ENCODE peak calls at places on chromosome 7, in five cellular contexts. One of them, this sample, is unnamed. For H3K36me3 and H3K9me3, the result is how much of the 10 kb centered on the place peaks cover.

GRCh38 chr7:126052229-126052628 is 1122.6 kb upstream of the POT1 start:
- DNase-seq in SK-N-SH: peak
- DNase-seq in neural progenitor cell: no peak
- DNase-seq in GM23248: no peak
- DNase-seq in H1: no peak
- DNase-seq in this sample: no peak

GRCh38 chr7:133695976-133696531 is 431.1 kb upstream of the LRGUK start:
- DNase-seq in neural progenitor cell: peak
- DNase-seq in H1: no peak
- DNase-seq in SK-N-SH: no peak
- DNase-seq in GM23248: no peak
- DNase-seq in this sample: no peak

GRCh38 chr7:13508586-13508985 is 480.9 kb downstream of the ETV1 start:
- DNase-seq in SK-N-SH: no peak
- DNase-seq in GM23248: peak
- DNase-seq in neural progenitor cell: peak
- DNase-seq in H1: no peak
- DNase-seq in this sample: no peak

GRCh38 chr7:16564909-16565426 is 38.3 kb downstream of the LRRC72 start:
- DNase-seq in neural progenitor cell: peak
- DNase-seq in H1: no peak
- DNase-seq in SK-N-SH: peak
- DNase-seq in GM23248: peak
- DNase-seq in this sample: no peak

GRCh38 chr7:95263803-95264202 is 60.5 kb downstream of the PON1 start:
- DNase-seq in H1: no peak
- DNase-seq in GM23248: no peak
- DNase-seq in neural progenitor cell: no peak
- DNase-seq in SK-N-SH: no peak
- DNase-seq in this sample: no peak

GRCh38 chr7:70097639-70098038 is 499.4 kb downstream of the AUTS2 start:
- DNase-seq in H1: no peak
- DNase-seq in SK-N-SH: no peak
- DNase-seq in neural progenitor cell: no peak
- DNase-seq in GM23248: no peak
- DNase-seq in this sample: no peak

GRCh38 chr7:69659964-69660363 is 61.7 kb downstream of the AUTS2 start:
- DNase-seq in neural progenitor cell: peak
- DNase-seq in SK-N-SH: no peak
- DNase-seq in GM23248: peak
- DNase-seq in H1: no peak
- DNase-seq in this sample: no peak

GRCh38 chr7:29564455-29565185 is 985 bp downstream of the PRR15 start:
- DNase-seq in SK-N-SH: peak
- DNase-seq in neural progenitor cell: peak
- DNase-seq in GM23248: peak
- DNase-seq in H1: peak
- DNase-seq in this sample: peak

GRCh38 chr7:131188367-131189339 is 139.0 kb upstream of the MKLN1 start:
- DNase-seq in H1: no peak
- DNase-seq in GM23248: peak
- DNase-seq in SK-N-SH: no peak
- DNase-seq in neural progenitor cell: no peak
- DNase-seq in this sample: no peak

GRCh38 chr7:147300293-147300692 is 1183.7 kb downstream of the CNTNAP2 start:
- DNase-seq in GM23248: no peak
- DNase-seq in H1: no peak
- DNase-seq in SK-N-SH: no peak
- DNase-seq in neural progenitor cell: no peak
- DNase-seq in this sample: no peak

GRCh38 chr7:32511791-32512190 is 16.5 kb downstream of the AVL9 start:
- DNase-seq in GM23248: peak
- DNase-seq in neural progenitor cell: no peak
- DNase-seq in SK-N-SH: no peak
- DNase-seq in H1: no peak
- DNase-seq in this sample: no peak

GRCh38 chr7:123191132-123191531 is 8.6 kb downstream of the SLC13A1 start:
- DNase-seq in neural progenitor cell: no peak
- DNase-seq in SK-N-SH: no peak
- DNase-seq in H1: no peak
- DNase-seq in GM23248: no peak
- DNase-seq in this sample: no peak

GRCh38 chr7:104926189-104926904 is 87.7 kb upstream of the KMT2E start:
- DNase-seq in GM23248: no peak
- DNase-seq in SK-N-SH: no peak
- DNase-seq in neural progenitor cell: no peak
- DNase-seq in H1: no peak
- DNase-seq in this sample: no peak

GRCh38 chr7:2761801-2762497 is 73.9 kb downstream of the AMZ1 start:
- DNase-seq in H1: no peak
- DNase-seq in SK-N-SH: no peak
- DNase-seq in GM23248: no peak
- DNase-seq in neural progenitor cell: no peak
- DNase-seq in this sample: no peak

GRCh38 chr7:2758673-2759603 is 70.9 kb downstream of the AMZ1 start:
- DNase-seq in neural progenitor cell: no peak
- DNase-seq in SK-N-SH: no peak
- DNase-seq in GM23248: no peak
- DNase-seq in H1: peak
- DNase-seq in this sample: no peak

GRCh38 chr7:2761131-2761624 is 73.2 kb downstream of the AMZ1 start:
- DNase-seq in H1: no peak
- DNase-seq in SK-N-SH: peak
- DNase-seq in GM23248: peak
- DNase-seq in neural progenitor cell: no peak
- DNase-seq in this sample: no peak

GRCh38 chr7:2759736-2760097 is 71.7 kb downstream of the AMZ1 start:
- DNase-seq in GM23248: no peak
- DNase-seq in SK-N-SH: no peak
- DNase-seq in H1: no peak
- DNase-seq in neural progenitor cell: no peak
- DNase-seq in this sample: no peak

GRCh38 chr7:2760098-2760889 is 72.3 kb downstream of the AMZ1 start:
- DNase-seq in H1: no peak
- DNase-seq in GM23248: peak
- DNase-seq in SK-N-SH: peak
- DNase-seq in neural progenitor cell: peak
- DNase-seq in this sample: peak
- H3K9ac ChIP-seq in H1: no peak
- H3K9ac ChIP-seq in GM23248: peak
- H3K9ac ChIP-seq in SK-N-SH: no peak
- H3K9ac ChIP-seq in neural progenitor cell: no peak
- H3K9ac ChIP-seq in this sample: peak

GRCh38 chr7:102111063-102111757 is 175.5 kb upstream of the SH2B2 start:
- DNase-seq in neural progenitor cell: peak
- DNase-seq in H1: no peak
- DNase-seq in GM23248: no peak
- DNase-seq in SK-N-SH: no peak
- DNase-seq in this sample: no peak
- H3K36me3 ChIP-seq in neural progenitor cell: under half
- H3K36me3 ChIP-seq in H1: under half
- H3K36me3 ChIP-seq in GM23248: under half
- H3K36me3 ChIP-seq in SK-N-SH: half or more
- H3K36me3 ChIP-seq in this sample: under half

GRCh38 chr7:153381275-153382119 is 621.9 kb downstream of the ACTR3B start:
- DNase-seq in H1: peak
- DNase-seq in SK-N-SH: peak
- DNase-seq in neural progenitor cell: peak
- DNase-seq in GM23248: peak
- DNase-seq in this sample: no peak
- H3K9me3 ChIP-seq in H1: under half
- H3K9me3 ChIP-seq in SK-N-SH: under half
- H3K9me3 ChIP-seq in neural progenitor cell: under half
- H3K9me3 ChIP-seq in GM23248: under half
- H3K9me3 ChIP-seq in this sample: under half

DNA sequence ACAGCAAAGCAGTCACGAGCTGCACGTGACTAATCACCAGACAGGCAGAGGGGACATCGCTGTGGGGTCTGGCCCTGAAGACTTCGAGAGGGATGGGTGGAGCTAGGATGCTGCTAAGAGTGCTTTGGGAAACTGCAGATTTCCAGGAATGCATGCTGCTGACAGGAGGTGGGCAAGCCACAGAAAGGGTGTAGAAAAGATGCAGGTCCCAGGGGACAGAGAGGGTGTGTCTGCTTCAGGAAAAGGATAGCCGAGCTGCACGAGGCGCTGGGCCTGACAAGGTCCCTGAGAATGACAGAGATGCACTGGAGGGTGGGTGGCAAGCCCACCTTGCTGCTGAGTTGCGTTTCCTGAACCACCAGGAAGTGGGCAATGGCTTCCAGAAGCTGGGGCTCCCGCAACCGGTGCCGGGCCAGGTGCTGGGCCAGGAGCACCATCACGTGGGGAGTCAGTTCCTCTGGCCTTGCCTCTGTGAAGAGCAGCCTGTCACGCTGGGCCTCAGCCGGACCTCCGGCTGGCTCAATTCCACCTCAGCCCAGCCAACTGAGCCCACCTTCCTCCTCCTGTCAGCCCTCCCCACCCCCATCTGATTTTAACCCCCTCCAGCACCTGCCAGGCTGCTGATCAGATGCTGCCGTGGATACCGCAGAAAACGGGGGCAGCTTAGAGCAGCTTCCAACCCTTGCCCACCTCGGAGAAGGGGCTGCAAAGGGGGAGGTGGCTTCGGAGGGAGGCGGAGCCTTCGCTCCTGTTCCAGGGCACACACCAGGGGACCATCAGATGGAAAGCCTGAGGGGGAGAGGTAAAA is 2.2 kb downstream of the FASTK start:
- DNase-seq in neural progenitor cell: peak
- DNase-seq in GM23248: peak
- DNase-seq in SK-N-SH: no peak
- DNase-seq in H1: no peak
- DNase-seq in this sample: no peak
- H3K9ac ChIP-seq in neural progenitor cell: no peak
- H3K9ac ChIP-seq in GM23248: peak
- H3K9ac ChIP-seq in SK-N-SH: no peak
- H3K9ac ChIP-seq in H1: no peak
- H3K9ac ChIP-seq in this sample: peak

DNA sequence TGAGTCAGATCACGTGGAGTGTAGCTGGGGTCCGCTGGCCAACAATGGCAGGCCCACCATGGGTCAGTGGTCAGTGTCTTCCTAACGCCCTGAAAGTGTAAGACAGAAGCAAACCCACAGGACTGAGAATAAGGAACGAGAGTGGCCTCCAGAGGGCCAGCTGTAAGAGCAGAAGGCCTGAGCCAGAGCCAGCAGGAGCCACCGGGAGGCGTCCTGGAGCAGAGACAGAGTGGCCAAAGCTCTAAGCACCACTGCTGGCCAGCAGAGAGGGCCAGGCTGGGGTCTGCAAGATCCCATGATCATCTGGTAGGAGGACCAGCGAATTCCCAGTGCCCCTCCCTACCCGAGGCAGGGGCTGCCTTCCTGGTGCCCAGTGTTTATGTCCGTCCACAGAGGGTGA is 9.2 kb downstream of the CCDC201 start:
- DNase-seq in neural progenitor cell: peak
- DNase-seq in SK-N-SH: no peak
- DNase-seq in GM23248: peak
- DNase-seq in H1: peak
- DNase-seq in this sample: no peak
- H3K36me3 ChIP-seq in neural progenitor cell: under half
- H3K36me3 ChIP-seq in SK-N-SH: under half
- H3K36me3 ChIP-seq in GM23248: under half
- H3K36me3 ChIP-seq in H1: under half
- H3K36me3 ChIP-seq in this sample: under half

GRCh38 chr7:138565451-138566114 is 105.5 kb downstream of the TRIM24 start:
- DNase-seq in neural progenitor cell: peak
- DNase-seq in SK-N-SH: no peak
- DNase-seq in GM23248: peak
- DNase-seq in H1: no peak
- DNase-seq in this sample: no peak

GRCh38 chr7:138564365-138564764 is 104.3 kb downstream of the TRIM24 start:
- DNase-seq in GM23248: no peak
- DNase-seq in SK-N-SH: no peak
- DNase-seq in neural progenitor cell: no peak
- DNase-seq in H1: no peak
- DNase-seq in this sample: no peak

GRCh38 chr7:138565071-138565450 is 105.0 kb downstream of the TRIM24 start:
- DNase-seq in H1: no peak
- DNase-seq in neural progenitor cell: no peak
- DNase-seq in SK-N-SH: no peak
- DNase-seq in GM23248: no peak
- DNase-seq in this sample: no peak

GRCh38 chr7:138559448-138559847 is 99.4 kb downstream of the TRIM24 start:
- DNase-seq in H1: no peak
- DNase-seq in neural progenitor cell: no peak
- DNase-seq in GM23248: no peak
- DNase-seq in SK-N-SH: no peak
- DNase-seq in this sample: no peak

DNA sequence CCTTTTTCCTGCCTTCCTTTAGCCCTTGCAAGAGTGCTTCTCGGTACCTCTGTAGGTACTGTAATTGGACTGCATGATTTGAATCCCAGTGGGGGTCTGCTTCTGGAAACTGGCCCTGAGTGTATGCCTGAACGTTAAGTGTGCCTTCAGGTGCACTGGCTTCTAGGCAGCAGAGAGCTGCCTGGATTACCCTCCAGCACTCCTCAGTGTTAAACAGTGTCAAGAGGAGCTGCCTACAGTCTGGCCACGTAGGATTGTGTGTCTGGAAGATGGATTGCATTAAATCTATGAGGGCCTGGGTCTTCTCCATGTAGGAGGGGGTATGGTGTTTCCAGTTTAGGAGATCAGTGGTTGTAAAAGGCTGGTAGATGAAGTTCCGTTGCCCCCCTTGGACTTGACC is 103.7 kb downstream of the TRIM24 start:
- DNase-seq in SK-N-SH: no peak
- DNase-seq in GM23248: no peak
- DNase-seq in H1: no peak
- DNase-seq in neural progenitor cell: no peak
- DNase-seq in this sample: no peak
- H3K9me3 ChIP-seq in SK-N-SH: under half
- H3K9me3 ChIP-seq in GM23248: under half
- H3K9me3 ChIP-seq in H1: under half
- H3K9me3 ChIP-seq in neural progenitor cell: under half
- H3K9me3 ChIP-seq in this sample: under half

DNA sequence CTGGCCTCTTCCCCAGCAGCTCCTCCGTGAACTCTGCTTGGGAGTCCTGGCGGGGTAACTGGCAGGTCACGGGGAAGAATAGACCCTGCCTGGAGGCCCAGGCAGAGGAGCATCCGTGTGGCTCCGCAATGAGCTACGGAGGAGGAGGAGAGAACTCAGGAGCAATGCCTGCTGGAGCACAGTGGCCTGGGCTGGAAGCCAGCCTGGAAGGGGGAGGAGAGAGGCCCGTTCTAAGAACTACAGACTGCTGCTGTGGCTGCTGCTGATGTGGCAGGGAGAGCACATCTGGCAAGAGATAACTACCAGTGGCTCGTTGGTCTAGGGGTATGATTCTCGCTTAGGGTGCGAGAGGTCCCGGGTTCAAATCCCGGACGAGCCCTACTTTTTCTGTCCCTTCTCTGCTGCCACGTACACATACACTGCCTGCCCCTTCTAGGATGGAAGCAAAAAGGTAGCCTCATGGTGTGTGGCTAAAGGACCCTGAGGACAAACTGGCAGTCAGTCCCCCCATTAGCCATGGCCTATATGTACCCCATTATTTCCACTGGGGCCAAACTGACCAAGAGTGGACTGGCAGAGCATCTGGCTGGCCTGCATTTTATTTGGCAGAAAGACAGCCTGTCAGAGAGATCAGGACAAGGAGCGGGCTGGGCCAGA is 7.7 kb upstream of the OPN1SW start:
- DNase-seq in SK-N-SH: peak
- DNase-seq in H1: peak
- DNase-seq in GM23248: peak
- DNase-seq in neural progenitor cell: peak
- DNase-seq in this sample: peak
- H3K9ac ChIP-seq in SK-N-SH: no peak
- H3K9ac ChIP-seq in H1: peak
- H3K9ac ChIP-seq in GM23248: no peak
- H3K9ac ChIP-seq in neural progenitor cell: no peak
- H3K9ac ChIP-seq in this sample: no peak